ENCODE peak calls at places on chromosomes 16 and 17, in ten cellular contexts. J is colonic mucosa; Q is thoracic aorta; M is heart right ventricle; H is CD8-positive, alpha-beta T cell; N is iPS DF 6.9; K is lung; S is ovary; V is hepatocyte; X is CD8-positive, alpha-beta memory T cell. Z is an unnamed sample. For H3K36me3, the result is how much of the 10 kb centered on the place peaks cover.

GRCh38 chr16:9260665-9261064 is 169.2 kb downstream of the HAPSTR1 start:
- DNase-seq in M (peak), H (no peak), N (no peak), J (peak), S (no peak), Q (no peak), V (no peak), X (no peak), K (no peak), Z (no peak)

GRCh38 chr16:86568677-86569623 is 2.3 kb downstream of the FOXC2 start:
- DNase-seq in S (no peak), K (no peak), J (no peak), Q (no peak), N (no peak), M (no peak), X (no peak), V (no peak), H (no peak), Z (peak)

GRCh38 chr17:35291802-35292201 is 48.9 kb downstream of the SLFN5 start:
- DNase-seq in S (no peak), K (no peak), M (no peak), Q (no peak), N (no peak), J (no peak), H (no peak), X (no peak), V (no peak), Z (no peak)

GRCh38 chr17:31274252-31274651 is 22.8 kb downstream of the OMG start:
- DNase-seq in K (no peak), N (no peak), M (no peak), X (no peak), H (no peak), Q (no peak), S (no peak), J (no peak), V (peak), Z (peak)

GRCh38 chr17:50352072-50352692 is 6.3 kb downstream of the XYLT2 start:
- DNase-seq in K (no peak), N (no peak), Q (no peak), V (peak), X (no peak), J (no peak), S (peak), H (no peak), M (peak), Z (no peak)

GRCh38 chr17:31320791-31321190 is 631 bp downstream of the EVI2A start:
- DNase-seq in X (no peak), H (no peak), S (no peak), K (no peak), M (no peak), J (no peak), V (no peak), N (no peak), Q (no peak), Z (peak)

GRCh38 chr17:65876985-65877384 is 314.9 kb downstream of the CEP112 start:
- DNase-seq in J (peak), H (no peak), S (no peak), X (no peak), N (no peak), M (no peak), V (no peak), Q (no peak), K (no peak), Z (no peak)

GRCh38 chr16:2325791-2326190 is 14.7 kb downstream of the ABCA3 start:
- DNase-seq in M (no peak), N (no peak), V (no peak), X (no peak), H (no peak), S (no peak), Q (no peak), K (no peak), J (no peak), Z (no peak)

GRCh38 chr17:76586741-76587487 is 1.3 kb upstream of the ST6GALNAC2 start:
- DNase-seq in V (no peak), X (no peak), N (no peak), J (no peak), Q (no peak), K (no peak), H (no peak), S (no peak), M (no peak), Z (no peak)

GRCh38 chr17:68197997-68198930 is 49.6 kb upstream of the AMZ2 start:
- DNase-seq in V (peak), J (no peak), K (no peak), X (no peak), Q (no peak), M (no peak), H (no peak), N (no peak), S (no peak), Z (no peak)

GRCh38 chr16:52117171-52117570 is 429.8 kb downstream of the TOX3 start:
- DNase-seq in J (no peak), H (no peak), V (no peak), N (no peak), Q (no peak), S (no peak), X (no peak), M (no peak), K (no peak), Z (no peak)

GRCh38 chr17:76554131-76554530 is 14.3 kb downstream of the PRCD start:
- DNase-seq in S (no peak), X (no peak), J (no peak), N (no peak), Q (no peak), H (no peak), V (no peak), M (no peak), K (no peak), Z (no peak)

GRCh38 chr17:77534137-77534536 is 393.4 kb downstream of the SEC14L1 start:
- DNase-seq in V (no peak), M (no peak), K (no peak), S (no peak), N (no peak), Q (no peak), J (no peak), H (no peak), X (no peak), Z (no peak)

GRCh38 chr16:4949986-4950385 is 8.1 kb upstream of the SEC14L5 start:
- DNase-seq in J (no peak), K (no peak), X (no peak), M (no peak), N (no peak), V (no peak), H (no peak), S (no peak), Q (no peak), Z (no peak)

GRCh38 chr17:16140854-16141253 is 74.5 kb downstream of the NCOR1 start:
- DNase-seq in N (no peak), X (no peak), S (no peak), Q (no peak), M (no peak), K (no peak), H (no peak), V (no peak), J (no peak), Z (no peak)

GRCh38 chr17:16141685-16142084 is 73.6 kb downstream of the NCOR1 start:
- DNase-seq in V (no peak), X (no peak), M (no peak), Q (no peak), H (no peak), K (no peak), J (no peak), N (no peak), S (no peak), Z (no peak)
- H3K36me3 ChIP-seq in V (under half), X (under half), M (under half), Q (under half), H (under half), K (under half), J (under half), N (under half), S (under half), Z (under half)

GRCh38 chr16:70664325-70665112 is 18.2 kb downstream of the IL34 start:
- DNase-seq in M (no peak), H (no peak), J (no peak), K (no peak), N (no peak), Q (no peak), X (no peak), V (peak), S (peak), Z (no peak)

GRCh38 chr16:70662991-70663523 is 16.7 kb downstream of the IL34 start:
- DNase-seq in K (no peak), X (no peak), Q (no peak), N (no peak), J (no peak), H (no peak), V (no peak), M (no peak), S (no peak), Z (no peak)

GRCh38 chr16:70663524-70664324 is 17.4 kb downstream of the IL34 start:
- DNase-seq in J (no peak), K (no peak), N (no peak), X (no peak), V (no peak), S (peak), M (no peak), H (no peak), Q (no peak), Z (no peak)

GRCh38 chr16:70665113-70665694 is 18.8 kb downstream of the IL34 start:
- DNase-seq in S (no peak), V (peak), X (no peak), N (no peak), J (no peak), K (no peak), H (no peak), Q (no peak), M (no peak), Z (no peak)

DNA sequence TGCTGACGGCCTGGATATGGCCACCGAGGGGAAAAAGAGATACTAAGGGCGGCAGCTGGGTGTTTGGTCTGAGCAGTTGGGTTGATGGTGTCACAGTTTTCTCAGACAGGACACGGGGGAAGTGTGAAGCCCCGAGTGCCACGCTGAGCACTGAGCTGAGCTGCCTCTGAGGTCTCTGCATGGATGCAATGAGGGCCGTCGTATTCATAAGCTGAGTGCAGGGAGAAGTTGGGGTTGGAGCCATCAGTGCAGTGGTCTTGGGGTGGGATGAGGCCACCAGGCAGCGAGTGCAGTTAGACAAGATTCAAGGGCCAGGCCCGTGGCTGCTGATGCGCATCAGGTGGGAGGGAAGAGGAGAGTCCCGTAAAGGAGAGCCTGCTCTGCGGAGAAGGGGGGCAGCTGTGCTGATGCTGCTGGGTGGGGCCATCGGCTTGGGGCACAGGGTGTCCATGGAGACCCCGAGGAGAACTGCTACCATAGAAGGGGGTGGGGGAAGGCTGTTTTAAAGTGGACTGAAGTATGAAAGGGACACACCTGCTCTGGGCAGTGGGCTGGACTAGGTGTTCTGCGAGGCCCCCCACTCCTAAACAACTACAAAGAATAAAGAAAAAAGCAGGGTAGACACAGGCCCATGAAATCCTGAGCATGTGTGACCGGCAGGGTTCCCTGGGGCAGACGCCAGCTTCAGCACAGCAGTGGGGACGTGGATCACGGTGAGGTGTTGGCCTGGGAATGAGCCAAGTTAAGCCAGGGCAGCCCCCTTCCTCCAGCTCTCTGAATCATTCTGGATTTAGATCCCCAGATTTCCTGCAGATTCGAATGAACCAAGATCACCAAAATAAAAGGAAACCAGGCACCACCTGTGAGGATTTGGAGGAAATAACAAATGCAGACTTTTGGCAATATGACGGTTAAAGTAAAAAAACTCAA is 19.7 kb downstream of the IL34 start:
- DNase-seq in Q (no peak), X (no peak), V (no peak), N (no peak), J (no peak), M (no peak), S (peak), K (no peak), H (no peak), Z (peak)
- H3K36me3 ChIP-seq in Q (half or more), X (under half), V (under half), N (under half), J (under half), M (under half), S (under half), K (under half), H (under half), Z (under half)

DNA sequence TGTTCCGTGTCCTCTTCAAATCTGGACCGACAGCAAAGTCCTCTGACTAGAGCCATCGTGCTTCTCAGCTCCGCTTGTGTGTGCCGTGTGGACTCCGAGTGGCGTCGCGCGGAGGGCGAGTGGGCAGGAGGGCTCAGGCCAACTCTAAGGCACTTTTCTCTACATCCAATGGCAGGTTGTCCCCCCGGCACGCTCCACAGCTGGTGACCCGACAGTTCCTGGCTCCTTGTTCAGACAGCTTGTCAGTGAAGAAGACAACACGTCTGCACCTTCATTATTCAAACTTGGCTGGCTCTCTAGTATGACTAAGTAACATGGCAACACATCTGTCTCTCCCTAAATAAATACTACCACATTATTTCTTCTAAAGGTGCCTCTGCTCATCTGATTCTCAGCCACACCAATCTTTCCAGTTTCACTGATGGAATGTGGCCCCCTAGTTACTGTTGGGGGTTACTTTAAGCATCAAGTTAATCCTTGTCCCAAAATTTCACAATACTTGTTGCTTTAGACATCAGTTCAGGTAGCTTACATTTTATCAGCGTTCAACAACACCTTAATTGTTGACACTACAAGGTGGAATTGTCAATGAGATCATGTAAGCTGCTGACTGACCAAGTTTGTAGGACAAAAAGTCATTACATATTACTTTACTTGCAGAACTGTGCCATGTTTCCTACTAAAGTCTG is 15.4 kb downstream of the COG1 start:
- DNase-seq in S (no peak), X (no peak), M (no peak), V (no peak), N (no peak), J (no peak), Q (no peak), K (no peak), H (no peak), Z (no peak)
- H3K36me3 ChIP-seq in S (under half), X (half or more), M (under half), V (under half), N (under half), J (under half), Q (under half), K (under half), H (under half), Z (under half)

GRCh38 chr17:41894791-41895331 is 23.9 kb downstream of the ACLY start:
- DNase-seq in X (no peak), V (no peak), J (no peak), H (no peak), M (no peak), S (no peak), K (no peak), Q (no peak), N (no peak), Z (no peak)

GRCh38 chr17:41895617-41896016 is 23.1 kb downstream of the ACLY start:
- DNase-seq in K (no peak), M (peak), V (no peak), S (peak), J (no peak), Q (no peak), N (no peak), X (no peak), H (no peak), Z (no peak)

GRCh38 chr17:41891135-41892065 is 26.2 kb upstream of the KLHL11 start:
- DNase-seq in N (no peak), M (no peak), S (no peak), X (no peak), V (no peak), J (no peak), K (no peak), Q (no peak), H (no peak), Z (no peak)

GRCh38 chr17:41896726-41897125 is 22.0 kb downstream of the ACLY start:
- DNase-seq in V (no peak), K (no peak), M (no peak), S (no peak), Q (no peak), J (no peak), N (no peak), H (no peak), X (no peak), Z (no peak)

DNA sequence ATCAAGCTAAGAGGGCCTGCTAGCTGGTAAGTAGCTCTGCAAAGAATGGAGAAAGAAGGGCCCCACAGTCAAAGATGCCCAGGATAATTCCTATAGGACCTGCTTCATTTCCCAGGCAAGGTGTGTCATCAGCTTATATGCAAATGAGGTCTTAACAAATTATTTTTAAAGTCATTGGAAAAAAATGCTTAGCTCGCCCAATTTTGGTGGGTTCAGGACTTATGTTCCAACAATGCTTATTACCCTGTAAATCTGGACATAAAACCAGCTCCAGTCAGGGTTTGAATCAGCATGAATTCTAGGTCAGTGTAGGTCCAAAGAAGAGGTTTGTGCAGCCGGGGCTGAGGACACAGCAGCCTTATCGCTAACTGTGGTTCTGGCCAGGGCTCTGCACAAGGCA is 25.4 kb downstream of the ACLY start:
- DNase-seq in K (no peak), Q (no peak), M (no peak), S (no peak), H (no peak), X (no peak), V (no peak), J (no peak), N (no peak), Z (no peak)
- H3K36me3 ChIP-seq in K (under half), Q (half or more), M (under half), S (under half), H (under half), X (under half), V (under half), J (under half), N (half or more), Z (half or more)

GRCh38 chr17:41910701-41911391 is 7.9 kb downstream of the ACLY start:
- DNase-seq in K (no peak), J (no peak), H (no peak), S (no peak), V (no peak), N (no peak), X (no peak), Q (no peak), M (no peak), Z (no peak)

GRCh38 chr17:41906465-41907184 is 12.1 kb downstream of the ACLY start:
- DNase-seq in K (no peak), N (no peak), V (no peak), X (no peak), H (no peak), J (no peak), S (no peak), Q (no peak), M (no peak), Z (no peak)

GRCh38 chr17:41907185-41907556 is 11.6 kb downstream of the ACLY start:
- DNase-seq in X (no peak), N (no peak), Q (no peak), J (no peak), V (no peak), H (no peak), M (no peak), K (no peak), S (no peak), Z (no peak)

GRCh38 chr17:41907633-41908539 is 10.9 kb downstream of the ACLY start:
- DNase-seq in N (no peak), X (no peak), V (peak), Q (no peak), K (no peak), S (no peak), M (no peak), J (peak), H (no peak), Z (no peak)

DNA sequence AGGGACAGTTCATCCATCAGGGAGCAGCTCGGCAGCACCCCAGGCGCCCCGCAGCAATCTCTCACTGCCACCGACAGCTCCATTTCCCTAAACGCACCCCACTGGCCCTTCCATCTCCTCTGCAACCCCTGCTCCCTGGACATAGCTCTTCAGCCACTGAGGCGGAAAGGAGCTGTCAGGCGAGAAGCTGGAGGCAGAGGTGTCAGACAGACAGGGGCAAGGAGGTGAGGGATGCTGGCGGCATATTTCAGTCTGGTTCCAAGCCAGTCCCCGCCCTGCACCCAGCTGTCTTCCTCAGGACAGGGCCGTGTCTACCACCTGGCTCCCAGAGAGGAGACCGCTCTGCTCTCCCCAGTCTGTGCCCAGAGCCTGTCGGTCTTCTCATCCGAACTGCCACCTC is 9.7 kb downstream of the ACLY start:
- DNase-seq in S (no peak), X (no peak), H (no peak), M (no peak), Q (no peak), J (no peak), V (no peak), N (no peak), K (no peak), Z (no peak)
- H3K36me3 ChIP-seq in S (under half), X (half or more), H (half or more), M (under half), Q (half or more), J (half or more), V (under half), N (half or more), K (under half), Z (under half)

GRCh38 chr16:19861811-19862327 is 22.8 kb downstream of the GPRC5B start:
- DNase-seq in N (no peak), Q (no peak), H (no peak), S (no peak), J (no peak), X (no peak), M (no peak), K (no peak), V (no peak), Z (no peak)

GRCh38 chr16:19861069-19861468 is 23.6 kb downstream of the GPRC5B start:
- DNase-seq in Q (no peak), H (no peak), K (no peak), S (no peak), X (no peak), J (no peak), V (no peak), M (no peak), N (no peak), Z (no peak)

GRCh38 chr16:19864566-19864965 is 20.1 kb downstream of the GPRC5B start:
- DNase-seq in K (no peak), N (no peak), X (no peak), H (no peak), J (no peak), S (no peak), V (no peak), Q (no peak), M (peak), Z (no peak)

GRCh38 chr16:19860146-19861030 is 24.3 kb downstream of the GPRC5B start:
- DNase-seq in S (no peak), V (peak), N (no peak), X (no peak), Q (no peak), J (no peak), H (no peak), M (no peak), K (no peak), Z (no peak)

DNA sequence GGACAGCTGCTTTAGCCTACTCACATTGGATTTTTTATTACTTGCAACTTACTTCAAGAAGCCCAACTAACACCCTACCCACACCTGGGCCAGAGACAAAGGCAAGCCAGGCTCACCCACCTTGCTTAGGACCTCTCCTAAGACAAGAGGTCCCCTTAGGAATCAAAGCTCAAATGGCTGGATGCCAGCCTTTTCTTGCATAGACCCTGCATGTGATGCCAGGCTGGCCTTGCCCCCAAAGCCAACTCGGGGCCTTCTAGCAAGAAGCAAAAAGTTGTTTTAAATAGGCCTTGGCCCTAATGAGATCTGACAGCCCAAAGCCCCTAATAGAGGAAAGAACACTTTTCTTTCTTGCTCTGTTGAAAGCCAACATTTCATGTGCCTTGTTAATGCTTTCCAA is 20.7 kb downstream of the GPRC5B start:
- DNase-seq in J (no peak), N (no peak), M (no peak), Q (no peak), K (no peak), V (no peak), X (no peak), H (no peak), S (no peak), Z (no peak)
- H3K36me3 ChIP-seq in J (under half), N (under half), M (under half), Q (under half), K (under half), V (under half), X (under half), H (under half), S (under half), Z (under half)

Z was measured in endothelial cell of umbilical vein.